ENCODE peak calls at places on chromosome X, in four cellular contexts. Z is astrocyte of the cerebellum, T is NB4, P is upper lobe of right lung. B is an unnamed sample.

GRCh38 chrX:46294234-46294633 is 251.0 kb downstream of the ZNF674 start:
- DNase-seq in Z (peak), T (no peak), P (no peak), B (no peak)

GRCh38 chrX:68703849-68704248 is 56.4 kb downstream of the STARD8 start:
- DNase-seq in Z (no peak), T (peak), P (no peak), B (no peak)

GRCh38 chrX:45485682-45486081 is 285.0 kb upstream of the DIPK2B start:
- DNase-seq in Z (no peak), T (no peak), P (no peak), B (no peak)

GRCh38 chrX:118965395-118965794 is 9.0 kb upstream of the LONRF3 start:
- DNase-seq in Z (no peak), T (no peak), P (no peak), B (no peak)

GRCh38 chrX:2498781-2499302 is 1.9 kb downstream of the DHRSX start:
- DNase-seq in Z (no peak), T (peak), P (peak), B (no peak)

GRCh38 chrX:140815868-140816267 is 106.3 kb downstream of the LINC00632 start:
- DNase-seq in Z (peak), T (peak), P (no peak), B (no peak)

GRCh38 chrX:151153086-151153485 is 23.3 kb upstream of the GPR50 start:
- DNase-seq in Z (no peak), T (peak), P (no peak), B (no peak)

GRCh38 chrX:48196745-48197213 is at the start of gene SSX5:
- DNase-seq in Z (no peak), T (no peak), P (no peak), B (no peak)

GRCh38 chrX:83260288-83260687 is 247.8 kb upstream of the POU3F4 start:
- DNase-seq in Z (no peak), T (peak), P (no peak), B (no peak)
- TF ChIP-seq CTCF in Z (no peak), T (no peak), P (no peak), B (no peak)

GRCh38 chrX:6223516-6223915 is 5.2 kb downstream of the NLGN4X start:
- DNase-seq in Z (no peak), T (no peak), P (no peak), B (no peak)
- H3K4me3 ChIP-seq in Z (no peak), T (no peak), P (no peak), B (no peak)

GRCh38 chrX:53279296-53280237 is 1.8 kb downstream of the IQSEC2 start:
- DNase-seq in Z (no peak), T (no peak), P (no peak), B (no peak)
- TF ChIP-seq CTCF in Z (no peak), T (no peak), P (no peak), B (no peak)

GRCh38 chrX:154443479-154443910 is 446 bp upstream of the FAM50A start:
- DNase-seq in Z (no peak), T (no peak), P (no peak), B (no peak)
- H3K4me3 ChIP-seq in Z (peak), T (no peak), P (peak), B (peak)

GRCh38 chrX:7711167-7711566 is 131.8 kb upstream of the VCX start:
- DNase-seq in Z (no peak), T (no peak), P (no peak), B (no peak)

GRCh38 chrX:7709845-7710244 is 133.1 kb upstream of the VCX start:
- DNase-seq in Z (no peak), T (no peak), P (no peak), B (no peak)

DNA sequence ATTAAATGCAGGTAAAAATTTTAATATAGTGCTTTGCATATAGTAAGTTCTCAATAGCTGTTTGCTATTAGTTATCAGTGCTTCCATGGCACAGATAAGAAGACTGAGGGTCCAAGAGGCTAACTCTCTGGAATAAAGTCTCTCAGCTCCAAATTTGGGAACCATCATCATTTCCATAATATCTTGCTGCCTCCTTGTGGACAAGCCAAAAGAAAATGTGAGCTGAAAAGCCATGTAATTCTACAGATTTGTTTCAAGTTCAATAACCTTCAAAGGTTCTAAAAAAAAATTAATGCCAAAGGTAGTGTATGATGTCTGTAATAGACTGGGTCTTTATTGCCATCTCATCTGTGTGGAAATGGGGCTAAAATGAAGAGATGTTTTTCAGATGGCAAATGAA is 136.9 kb upstream of the VCX start:
- DNase-seq in Z (no peak), T (no peak), P (no peak), B (no peak)
- TF ChIP-seq CTCF in Z (peak), T (no peak), P (peak), B (peak)

GRCh38 chrX:15930585-15930984 is 76.0 kb upstream of the AP1S2 start:
- DNase-seq in Z (peak), T (peak), P (no peak), B (peak)
- H3K4me3 ChIP-seq in Z (no peak), T (no peak), P (no peak), B (no peak)

DNA sequence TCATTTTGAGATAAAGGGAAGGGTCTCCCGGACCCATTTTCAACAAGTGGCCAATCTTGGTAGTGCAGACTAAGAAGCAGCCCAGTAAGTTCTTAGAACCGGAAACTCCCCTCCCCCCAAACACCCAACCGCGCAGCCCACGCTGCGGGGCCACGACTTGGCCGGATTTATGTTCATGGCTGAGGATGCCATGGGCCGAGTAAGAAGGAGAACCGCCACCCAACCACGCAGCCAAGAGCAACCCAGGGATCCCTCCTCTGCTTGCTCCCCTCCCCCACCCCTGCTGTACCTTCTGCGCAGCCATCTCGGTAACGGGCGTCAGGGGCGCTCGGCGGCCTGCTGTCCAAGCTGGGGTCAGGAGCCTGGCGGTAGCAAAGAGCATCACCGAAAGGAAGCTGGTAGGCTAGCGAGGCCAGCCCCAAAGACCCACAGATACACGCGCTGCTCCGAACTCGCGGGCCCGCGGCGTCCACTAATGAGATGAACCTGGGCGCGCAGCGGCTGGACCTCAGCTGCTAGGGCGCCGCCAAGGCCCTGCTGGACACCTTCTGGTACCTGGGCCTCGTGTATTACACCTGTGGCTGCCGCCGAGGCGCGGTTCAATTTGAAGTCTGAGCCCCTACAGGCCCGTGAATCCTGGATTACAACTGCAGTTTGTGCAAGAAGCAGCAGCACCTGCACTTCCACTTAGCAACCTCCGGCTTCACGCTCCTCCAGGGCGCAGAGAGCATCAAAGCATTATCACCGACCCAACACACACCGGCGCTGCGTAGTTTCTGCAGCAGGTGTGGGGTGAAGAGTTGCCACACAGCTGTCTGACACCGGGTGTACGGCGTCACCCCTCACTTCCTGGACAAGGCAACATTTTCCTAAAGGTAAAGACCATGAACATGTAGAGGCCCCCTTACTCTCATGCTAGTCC is 63.4 kb downstream of the NUDT10 start:
- DNase-seq in Z (no peak), T (no peak), P (peak), B (no peak)
- TF ChIP-seq CTCF in Z (peak), T (no peak), P (peak), B (no peak)

DNA sequence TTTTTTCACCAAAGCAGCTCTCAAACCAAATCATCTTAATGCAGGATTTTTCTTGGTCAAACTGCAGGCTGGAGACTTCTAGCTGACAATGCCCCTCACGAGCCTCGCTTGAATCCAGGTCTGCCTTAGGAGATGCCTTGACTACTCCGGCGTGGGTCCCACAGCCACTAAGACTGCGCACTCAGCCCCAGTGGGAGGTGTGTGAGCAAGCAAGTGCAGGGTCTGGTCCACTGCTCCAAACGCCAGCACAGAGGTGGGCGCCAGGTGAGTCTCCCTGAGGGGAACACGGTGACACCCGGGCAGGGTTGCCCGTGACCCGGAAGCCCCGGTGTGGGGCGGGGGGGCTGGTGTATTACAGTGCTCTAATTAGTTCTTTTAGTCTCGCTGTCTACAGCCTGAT is 838.3 kb downstream of the NLGN4X start:
- DNase-seq in Z (no peak), T (no peak), P (no peak), B (no peak)
- H3K4me3 ChIP-seq in Z (no peak), T (no peak), P (no peak), B (no peak)

B was measured in LNCaP clone FGC.